ENCODE peak calls at places on chromosomes 7 and 10, in four cellular contexts. M is aorta, Z is fibroblast of lung, A is adrenal gland. J is an unnamed sample.

GRCh38 chr10:2839081-2839725 is 228.1 kb upstream of the PFKP start:
- DNase-seq in M (peak), Z (no peak), A (peak), J (no peak)

GRCh38 chr10:119408969-119409371 is 133.5 kb downstream of the RGS10 start:
- DNase-seq in M (no peak), Z (peak), A (no peak), J (no peak)

GRCh38 chr7:133699390-133699789 is 427.8 kb upstream of the LRGUK start:
- DNase-seq in M (no peak), Z (no peak), A (no peak), J (no peak)

GRCh38 chr10:4652111-4653010 is 173.6 kb upstream of the AKR1E2 start:
- DNase-seq in M (no peak), Z (no peak), A (no peak), J (no peak)

GRCh38 chr7:149225106-149225505 is 14.3 kb upstream of the ZNF212 start:
- DNase-seq in M (no peak), Z (no peak), A (no peak), J (no peak)

GRCh38 chr10:84341538-84341856 is 13.1 kb downstream of the CCSER2 start:
- DNase-seq in M (no peak), Z (no peak), A (no peak), J (no peak)

GRCh38 chr7:12570529-12571461 is at the start of gene SCIN:
- DNase-seq in M (peak), Z (peak), A (no peak), J (no peak)

GRCh38 chr10:124534231-124534798 is 72.7 kb downstream of the LHPP start:
- DNase-seq in M (peak), Z (peak), A (peak), J (no peak)

GRCh38 chr7:74606101-74606908 is 51.2 kb upstream of the GTF2I start:
- DNase-seq in M (peak), Z (no peak), A (peak), J (no peak)

DNA sequence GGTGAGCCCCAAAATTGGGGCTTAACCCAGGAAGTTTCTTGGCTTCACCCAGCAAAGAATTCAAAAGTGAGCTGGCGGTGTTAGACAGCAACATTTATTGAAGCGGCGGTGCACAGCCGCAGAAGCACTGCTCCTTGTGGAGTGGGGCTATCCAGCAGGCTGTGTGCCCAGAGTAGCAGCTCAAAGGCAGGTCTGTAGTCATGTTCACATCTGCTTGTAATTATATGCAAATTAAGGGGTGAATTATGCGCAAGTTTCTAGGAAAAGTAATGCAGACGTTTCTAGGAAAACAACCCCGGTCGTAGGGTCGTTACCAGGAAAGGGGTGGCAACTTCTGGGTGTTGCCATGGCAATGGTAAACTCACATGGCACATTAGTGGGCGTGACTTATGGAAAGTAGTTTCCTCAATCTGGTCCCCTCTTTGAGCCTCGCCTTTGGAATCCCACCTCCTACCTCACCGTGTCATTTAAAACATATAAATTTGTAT is 13.7 kb upstream of the KBTBD2 start:
- DNase-seq in M (peak), Z (peak), A (peak), J (no peak)
- H3K4me3 ChIP-seq in M (no peak), Z (no peak), A (peak), J (peak)

DNA sequence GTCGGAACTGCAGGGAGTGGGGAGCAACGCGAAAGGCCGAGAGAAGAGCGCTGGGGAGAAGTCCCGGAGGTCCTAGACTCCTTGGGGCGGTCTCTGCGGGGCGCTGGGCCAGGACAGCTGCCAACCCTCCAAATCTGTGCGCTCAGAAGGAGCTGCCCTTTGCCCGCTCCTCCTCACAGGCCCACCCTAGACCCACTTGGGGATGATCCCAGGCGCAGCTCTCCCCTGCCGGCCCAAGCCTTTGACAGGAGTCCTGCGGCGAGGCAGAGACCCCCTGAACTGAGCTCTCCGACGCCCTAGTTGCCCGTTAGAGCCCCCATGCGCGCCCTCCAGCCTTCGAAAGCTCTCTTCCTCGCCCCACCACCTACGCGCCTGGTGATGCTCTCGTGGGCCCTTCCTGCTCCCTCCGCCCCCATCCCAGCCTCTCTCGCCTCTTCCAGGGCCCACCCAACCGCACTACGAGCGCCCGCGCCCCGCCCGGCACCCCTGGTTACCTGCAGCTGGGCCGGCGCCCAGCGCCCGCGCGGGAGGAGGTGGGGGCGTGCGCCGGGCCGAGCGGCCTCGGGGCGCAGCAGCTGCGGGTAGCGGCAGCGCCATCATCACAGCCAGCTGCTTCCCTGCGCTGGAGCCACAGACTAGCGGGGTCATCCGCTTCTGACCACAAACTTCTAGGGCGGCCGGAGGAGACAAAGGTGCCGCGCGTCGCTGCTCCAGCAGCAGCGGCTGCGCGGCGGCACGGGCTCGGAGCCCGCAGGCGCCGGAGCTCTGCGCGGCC is 353.4 kb downstream of the DNAJB6 start:
- DNase-seq in M (peak), Z (no peak), A (no peak), J (no peak)
- H3K4me3 ChIP-seq in M (peak), Z (peak), A (peak), J (no peak)

GRCh38 chr7:116327751-116328150 is 117.4 kb downstream of the TES start:
- DNase-seq in M (peak), Z (peak), A (no peak), J (peak)
- H3K4me3 ChIP-seq in M (no peak), Z (no peak), A (no peak), J (no peak)

GRCh38 chr7:105269397-105269796 is 119.3 kb downstream of the SRPK2 start:
- DNase-seq in M (no peak), Z (no peak), A (no peak), J (no peak)
- H3K4me3 ChIP-seq in M (peak), Z (peak), A (peak), J (peak)

GRCh38 chr10:132518572-132519381 is 18.8 kb upstream of the INPP5A start:
- DNase-seq in M (no peak), Z (no peak), A (peak), J (no peak)
- H3K4me3 ChIP-seq in M (no peak), Z (no peak), A (peak), J (no peak)

GRCh38 chr7:41103331-41103730 is 599.6 kb downstream of the INHBA start:
- DNase-seq in M (no peak), Z (no peak), A (no peak), J (no peak)
- H3K4me3 ChIP-seq in M (no peak), Z (no peak), A (no peak), J (no peak)

GRCh38 chr10:35639021-35639521 is 3.0 kb downstream of the FZD8 start:
- DNase-seq in M (no peak), Z (no peak), A (no peak), J (no peak)

GRCh38 chr10:35637456-35637855 is 4.6 kb downstream of the FZD8 start:
- DNase-seq in M (no peak), Z (peak), A (no peak), J (no peak)

GRCh38 chr10:35638116-35638515 is 4.0 kb downstream of the FZD8 start:
- DNase-seq in M (no peak), Z (no peak), A (no peak), J (no peak)

GRCh38 chr10:35635576-35635975 is 6.5 kb downstream of the FZD8 start:
- DNase-seq in M (no peak), Z (peak), A (peak), J (no peak)

GRCh38 chr10:35636942-35637341 is 5.2 kb downstream of the FZD8 start:
- DNase-seq in M (no peak), Z (no peak), A (no peak), J (no peak)
- H3K4me3 ChIP-seq in M (peak), Z (no peak), A (no peak), J (no peak)

GRCh38 chr10:128386231-128386630 is 260.0 kb upstream of the MKI67 start:
- DNase-seq in M (no peak), Z (no peak), A (no peak), J (no peak)

GRCh38 chr10:128382225-128382624 is 256.0 kb upstream of the MKI67 start:
- DNase-seq in M (no peak), Z (no peak), A (no peak), J (no peak)

GRCh38 chr10:128386816-128387604 is 260.8 kb upstream of the MKI67 start:
- DNase-seq in M (no peak), Z (no peak), A (no peak), J (no peak)
- H3K4me3 ChIP-seq in M (no peak), Z (no peak), A (no peak), J (no peak)

GRCh38 chr10:972763-973162 is 15.5 kb upstream of the GTPBP4 start:
- DNase-seq in M (no peak), Z (no peak), A (no peak), J (no peak)

GRCh38 chr10:970311-971149 is 17.7 kb upstream of the GTPBP4 start:
- DNase-seq in M (no peak), Z (peak), A (peak), J (no peak)

GRCh38 chr10:971150-971542 is 17.1 kb upstream of the GTPBP4 start:
- DNase-seq in M (peak), Z (peak), A (peak), J (no peak)

GRCh38 chr10:969473-970150 is 18.6 kb upstream of the GTPBP4 start:
- DNase-seq in M (no peak), Z (no peak), A (no peak), J (no peak)

DNA sequence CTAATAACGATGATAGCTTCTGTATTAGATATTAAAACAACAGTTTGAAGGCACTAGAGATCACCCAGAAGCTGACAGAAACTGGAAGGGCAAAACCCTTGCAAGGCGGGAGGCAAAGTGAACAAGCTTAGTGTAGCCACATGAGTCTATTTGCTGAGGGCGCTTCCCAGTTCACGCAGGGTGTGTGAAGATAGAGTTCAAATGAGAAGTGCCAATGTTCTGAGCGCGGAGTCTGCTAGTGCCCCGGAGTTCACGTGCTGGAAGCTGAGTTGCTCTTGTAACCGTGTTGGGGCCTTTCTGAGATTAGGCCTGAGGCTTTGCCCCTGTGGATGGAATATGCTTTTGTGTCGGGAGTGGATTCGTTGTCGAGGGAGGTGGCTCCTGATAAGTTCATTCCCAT is 16.6 kb upstream of the GTPBP4 start:
- DNase-seq in M (no peak), Z (no peak), A (no peak), J (no peak)
- H3K4me3 ChIP-seq in M (no peak), Z (no peak), A (no peak), J (no peak)